ENCODE peak calls at places on chromosomes 12 and 14, in nine cellular contexts. Q is mammary epithelial cell; J is chondrocyte; K is HFF-Myc; P is mesothelial cell of epicardium; R is cardiac fibroblast; E is GM13976; N is lung; T is CD4-positive, alpha-beta T cell. G is an unnamed sample.

GRCh38 chr12:131441638-131442336 is 269.1 kb upstream of the SFSWAP start:
- DNase-seq in N (peak), P (peak), K (no peak), Q (no peak), J (no peak), T (no peak), R (no peak), E (no peak), G (no peak)

GRCh38 chr14:42000450-42000849 is 393.8 kb downstream of the LRFN5 start:
- DNase-seq in J (no peak), R (no peak), T (no peak), Q (no peak), K (no peak), E (no peak), P (no peak), N (no peak), G (no peak)

GRCh38 chr14:31510222-31510621 is 22.4 kb upstream of the GPR33 start:
- DNase-seq in R (peak), N (no peak), Q (peak), K (no peak), J (no peak), T (no peak), E (peak), P (no peak), G (no peak)

GRCh38 chr12:20852649-20853048 is 42.1 kb downstream of the SLCO1B3 start:
- DNase-seq in Q (no peak), N (no peak), R (no peak), E (no peak), J (no peak), K (no peak), P (no peak), T (no peak), G (no peak)

GRCh38 chr14:104283197-104284106 is 145.1 kb downstream of the KIF26A start:
- DNase-seq in Q (no peak), E (no peak), R (no peak), P (peak), K (no peak), J (peak), N (no peak), T (no peak), G (no peak)

GRCh38 chr12:21613931-21614330 is 9.3 kb upstream of the GYS2 start:
- DNase-seq in K (no peak), E (no peak), N (no peak), T (no peak), P (no peak), J (no peak), Q (no peak), R (peak), G (no peak)

GRCh38 chr12:51868821-51869489 is 18.9 kb upstream of the ANKRD33 start:
- DNase-seq in P (no peak), Q (no peak), R (no peak), K (no peak), E (peak), N (no peak), T (no peak), J (peak), G (no peak)

GRCh38 chr14:21498540-21499526 is 12.3 kb downstream of the METTL3 start:
- DNase-seq in Q (peak), P (no peak), E (peak), T (no peak), R (peak), N (no peak), J (no peak), K (peak), G (peak)

GRCh38 chr14:105090493-105091334 is 25.5 kb upstream of the GPR132 start:
- DNase-seq in Q (peak), J (no peak), N (peak), K (no peak), T (peak), P (peak), R (peak), E (peak), G (peak)

GRCh38 chr14:91919814-91920213 is 27.7 kb downstream of the FBLN5 start:
- DNase-seq in R (peak), N (no peak), Q (no peak), E (no peak), J (no peak), P (no peak), T (no peak), K (no peak), G (no peak)

DNA sequence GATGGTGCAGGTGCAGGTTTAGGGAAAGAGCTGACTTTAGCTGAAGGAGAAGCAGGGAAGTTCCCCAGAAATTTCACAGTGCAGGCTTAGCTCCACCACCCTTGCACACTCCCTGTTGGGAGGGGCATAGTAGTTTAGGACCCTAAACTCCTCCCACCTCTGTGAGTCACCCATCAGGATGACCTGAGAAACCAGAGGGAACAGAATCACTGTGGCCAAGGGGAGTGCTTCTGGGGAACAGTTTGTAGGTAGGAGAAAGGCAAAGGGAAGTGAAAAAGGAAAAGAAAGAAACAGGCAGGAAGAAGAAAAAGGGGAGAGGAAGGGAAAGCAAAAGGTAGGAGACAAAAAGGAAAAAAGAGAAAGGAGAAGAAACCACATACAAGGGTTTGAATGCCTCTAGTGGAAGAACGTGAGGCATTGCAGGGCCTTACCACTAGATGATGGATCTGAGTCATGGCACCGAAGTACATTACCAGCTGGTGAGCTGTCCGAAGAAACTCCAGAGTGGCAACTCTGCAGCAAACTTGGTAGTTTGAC is 404.2 kb downstream of the SLC6A15 start:
- DNase-seq in K (peak), E (no peak), J (no peak), T (no peak), N (no peak), R (peak), Q (peak), P (no peak), G (no peak)
- TF ChIP-seq CTCF in K (peak), E (no peak), J (peak), T (no peak), N (no peak), R (peak), Q (peak), P (peak), G (peak)

DNA sequence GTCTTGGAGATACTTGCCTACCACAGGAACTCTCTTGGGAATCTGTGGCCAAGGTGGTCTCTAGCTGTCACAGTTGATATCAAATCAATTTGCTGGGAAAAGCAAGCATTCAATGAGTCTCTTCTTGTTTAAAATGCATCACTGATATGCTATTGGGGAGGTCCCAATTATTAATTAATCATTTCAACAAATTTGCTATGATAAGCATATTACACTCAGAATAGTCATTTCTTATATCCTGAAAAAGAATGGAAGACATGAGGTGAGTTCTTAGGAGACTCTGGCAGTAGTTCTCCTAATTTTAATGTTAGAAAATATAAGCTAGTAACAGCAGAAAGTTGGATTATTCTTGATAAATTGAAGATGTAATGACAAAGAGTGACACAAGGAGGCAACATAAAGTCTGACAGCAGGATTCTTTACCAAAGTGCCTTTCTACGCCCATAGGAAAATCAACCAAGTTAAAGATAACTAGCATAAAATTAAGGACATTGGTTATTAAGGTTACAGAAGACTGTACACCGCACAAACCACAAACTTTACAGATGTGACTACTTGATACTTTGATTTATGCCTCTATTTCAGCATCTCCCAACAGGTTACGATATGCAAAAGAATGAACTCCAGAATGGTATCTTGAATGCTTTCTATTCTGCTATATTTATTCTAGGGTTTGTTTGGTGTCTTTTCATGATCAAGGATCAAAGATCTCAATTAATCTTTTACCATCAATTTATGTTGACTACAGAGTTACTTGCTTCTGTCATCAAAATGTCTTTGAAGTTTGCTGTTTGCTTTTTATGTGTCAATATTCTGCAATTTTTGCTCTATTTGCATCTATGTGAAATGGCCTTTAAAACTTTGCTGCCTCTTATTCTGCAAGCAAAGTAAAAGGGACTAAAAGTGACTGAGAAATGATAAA is 349.6 kb upstream of the CLEC14A start:
- DNase-seq in E (no peak), K (no peak), J (no peak), P (no peak), N (no peak), T (no peak), R (peak), Q (no peak), G (no peak)
- TF ChIP-seq CTCF in E (no peak), K (no peak), J (peak), P (no peak), N (no peak), T (no peak), R (no peak), Q (no peak), G (peak)

GRCh38 chr14:69002069-69002468 is 23.0 kb upstream of the ACTN1 start:
- DNase-seq in T (no peak), K (no peak), R (peak), J (no peak), Q (peak), N (no peak), P (no peak), E (no peak), G (no peak)
- TF ChIP-seq CTCF in T (no peak), K (peak), R (peak), J (peak), Q (no peak), N (no peak), P (no peak), E (no peak), G (peak)

GRCh38 chr14:24215495-24216344 is at the start of gene MDP1:
- DNase-seq in K (peak), Q (peak), E (peak), T (peak), P (peak), N (peak), J (no peak), R (peak), G (peak)

GRCh38 chr14:24211311-24211710 is 2.0 kb downstream of the CHMP4A start:
- DNase-seq in T (no peak), Q (no peak), E (no peak), R (no peak), K (no peak), N (no peak), P (no peak), J (no peak), G (no peak)

GRCh38 chr14:24216345-24216699 is 456 bp upstream of the MDP1 start:
- DNase-seq in R (no peak), N (no peak), P (no peak), Q (no peak), J (no peak), E (no peak), T (no peak), K (no peak), G (no peak)

GRCh38 chr14:24213866-24214652 is 771 bp upstream of the CHMP4A start:
- DNase-seq in P (no peak), R (no peak), J (no peak), K (no peak), Q (no peak), N (no peak), E (no peak), T (no peak), G (no peak)

GRCh38 chr14:24212924-24213865 is at the start of gene CHMP4A:
- DNase-seq in P (peak), N (peak), K (peak), R (peak), T (peak), Q (peak), E (peak), J (peak), G (peak)
- TF ChIP-seq CTCF in P (no peak), N (no peak), K (no peak), R (peak), T (no peak), Q (no peak), E (no peak), J (peak), G (no peak)

GRCh38 chr12:31914927-31915326 is 44.3 kb upstream of the RESF1 start:
- DNase-seq in K (no peak), P (no peak), N (no peak), T (no peak), J (no peak), R (no peak), E (no peak), Q (no peak), G (no peak)
- TF ChIP-seq CTCF in K (no peak), P (no peak), N (no peak), T (no peak), J (no peak), R (no peak), E (no peak), Q (no peak), G (no peak)

DNA sequence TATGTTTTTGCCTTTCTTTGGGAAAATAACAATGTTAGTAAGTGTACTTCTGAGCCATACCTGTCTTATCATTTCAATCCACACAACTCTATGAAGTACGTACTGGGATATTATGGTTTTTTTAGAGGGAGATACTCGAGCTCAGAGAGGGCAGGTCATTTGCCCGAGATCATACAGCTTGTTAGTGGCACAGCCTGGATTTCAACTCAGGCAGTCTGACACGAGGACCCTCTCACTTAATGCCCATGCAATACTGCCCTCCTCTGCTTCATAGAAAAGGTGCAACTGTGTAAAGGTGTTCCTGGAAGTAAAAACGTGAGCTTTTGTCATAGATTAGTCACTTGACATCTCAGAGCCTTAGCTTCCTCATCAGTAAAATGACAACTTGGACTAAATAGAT is 128.0 kb downstream of the NDUFA12 start:
- DNase-seq in E (peak), T (no peak), R (peak), K (peak), J (no peak), P (no peak), N (no peak), Q (peak), G (no peak)
- TF ChIP-seq CTCF in E (peak), T (no peak), R (no peak), K (no peak), J (peak), P (no peak), N (no peak), Q (peak), G (peak)

GRCh38 chr14:28756896-28757570 is 9.6 kb upstream of the FOXG1 start:
- DNase-seq in E (peak), K (no peak), N (no peak), Q (peak), J (no peak), R (peak), T (no peak), P (no peak), G (no peak)
- TF ChIP-seq CTCF in E (peak), K (peak), N (peak), Q (peak), J (peak), R (peak), T (no peak), P (peak), G (peak)

GRCh38 chr14:53537421-53538315 is 384.5 kb upstream of the DDHD1 start:
- DNase-seq in T (no peak), E (no peak), P (no peak), J (no peak), Q (no peak), K (peak), R (no peak), N (no peak), G (no peak)
- TF ChIP-seq CTCF in T (no peak), E (no peak), P (no peak), J (peak), Q (no peak), K (peak), R (no peak), N (no peak), G (no peak)

GRCh38 chr12:113364698-113365097 is 6.3 kb downstream of the PLBD2 start:
- DNase-seq in Q (no peak), J (no peak), E (no peak), T (no peak), P (no peak), N (no peak), R (no peak), K (no peak), G (no peak)
- TF ChIP-seq CTCF in Q (no peak), J (no peak), E (no peak), T (no peak), P (no peak), N (no peak), R (no peak), K (no peak), G (no peak)

G was measured in neural crest cell.